ENCODE peak calls at places on chromosomes 11 and 22, in seven cellular contexts. V is kidney, D is BJ, P is nephron progenitor cell, R is ovary, T is transverse colon, F is mesothelial cell of epicardium. I is an unnamed sample.

GRCh38 chr11:60357771-60358170 is 20.6 kb upstream of the MS4A7 start:
- DNase-seq in V (no peak), D (no peak), P (no peak), R (no peak), T (no peak), F (no peak), I (no peak)

GRCh38 chr22:22754961-22755777 is 110.8 kb downstream of the GGTLC2 start:
- DNase-seq in V (peak), D (no peak), P (no peak), R (no peak), T (no peak), F (no peak), I (no peak)

GRCh38 chr11:87020764-87021365 is 16.9 kb upstream of the TMEM135 start:
- DNase-seq in V (no peak), D (no peak), P (no peak), R (no peak), T (no peak), F (no peak), I (no peak)

GRCh38 chr22:19874307-19875060 is 19.8 kb upstream of the GNB1L start:
- DNase-seq in V (peak), D (no peak), P (peak), R (no peak), T (no peak), F (no peak), I (no peak)

GRCh38 chr11:7442588-7443215 is 42.6 kb upstream of the OLFML1 start:
- DNase-seq in V (peak), D (no peak), P (peak), R (peak), T (peak), F (peak), I (no peak)

GRCh38 chr11:48066881-48067800 is 86.8 kb downstream of the PTPRJ start:
- DNase-seq in V (no peak), D (no peak), P (no peak), R (no peak), T (no peak), F (no peak), I (no peak)

GRCh38 chr11:68882391-68882790 is 21.2 kb downstream of the MRPL21 start:
- DNase-seq in V (no peak), D (no peak), P (no peak), R (no peak), T (no peak), F (no peak), I (no peak)

GRCh38 chr22:24026056-24026455 is 15.0 kb downstream of the CABIN1 start:
- DNase-seq in V (no peak), D (no peak), P (no peak), R (no peak), T (no peak), F (no peak), I (no peak)

GRCh38 chr11:69113646-69114340 is 41.9 kb upstream of the SMIM38 start:
- DNase-seq in V (peak), D (no peak), P (no peak), R (no peak), T (no peak), F (no peak), I (no peak)

GRCh38 chr22:30399718-30400117 is 2.9 kb downstream of the SEC14L2 start:
- DNase-seq in V (no peak), D (no peak), P (no peak), R (no peak), T (no peak), F (no peak), I (no peak)

GRCh38 chr11:9759519-9760179 is 95.8 kb downstream of the SWAP70 start:
- DNase-seq in V (peak), D (peak), P (no peak), R (peak), T (peak), F (no peak), I (peak)

GRCh38 chr11:117187007-117187406 is 8.5 kb downstream of the SIDT2 start:
- DNase-seq in V (peak), D (no peak), P (no peak), R (peak), T (no peak), F (no peak), I (no peak)

GRCh38 chr11:1384206-1384965 is 5.3 kb upstream of the BRSK2 start:
- DNase-seq in V (peak), D (no peak), P (no peak), R (no peak), T (no peak), F (no peak), I (no peak)

GRCh38 chr22:25369133-25369532 is 149.7 kb downstream of the CRYBB2 start:
- DNase-seq in V (no peak), D (no peak), P (no peak), R (no peak), T (no peak), F (no peak), I (no peak)

GRCh38 chr11:6315811-6316425 is 4.4 kb downstream of the CAVIN3 start:
- DNase-seq in V (peak), D (no peak), P (peak), R (peak), T (peak), F (peak), I (no peak)

GRCh38 chr11:100939581-100939980 is 190.0 kb downstream of the PGR start:
- DNase-seq in V (no peak), D (no peak), P (no peak), R (no peak), T (no peak), F (no peak), I (no peak)

GRCh38 chr11:36746886-36747710 is 149.1 kb upstream of the RAG2 start:
- DNase-seq in V (peak), D (peak), P (peak), R (peak), T (peak), F (peak), I (peak)

GRCh38 chr22:36359172-36359973 is 28.4 kb downstream of the MYH9 start:
- DNase-seq in V (no peak), D (no peak), P (no peak), R (no peak), T (no peak), F (no peak), I (no peak)

GRCh38 chr11:125464671-125465070 is 31.4 kb downstream of the FEZ1 start:
- DNase-seq in V (no peak), D (no peak), P (no peak), R (no peak), T (no peak), F (no peak), I (no peak)

GRCh38 chr11:69460540-69461257 is 20.8 kb upstream of the LINC01488 start:
- DNase-seq in V (no peak), D (peak), P (no peak), R (no peak), T (no peak), F (no peak), I (no peak)

GRCh38 chr11:44235765-44236201 is 74.2 kb downstream of the ALX4 start:
- DNase-seq in V (no peak), D (no peak), P (peak), R (no peak), T (no peak), F (no peak), I (no peak)

GRCh38 chr22:31134688-31135087 is 5.6 kb downstream of the PLA2G3 start:
- DNase-seq in V (no peak), D (no peak), P (no peak), R (no peak), T (no peak), F (no peak), I (no peak)

GRCh38 chr22:18078329-18079041 is 695 bp downstream of the PEX26 start:
- DNase-seq in V (peak), D (no peak), P (peak), R (no peak), T (peak), F (no peak), I (no peak)

GRCh38 chr11:93728792-93729128 is 12.5 kb downstream of the TAF1D start:
- DNase-seq in V (no peak), D (no peak), P (no peak), R (no peak), T (no peak), F (no peak), I (no peak)

GRCh38 chr22:47697861-47698260 is 935.4 kb downstream of the TBC1D22A start:
- DNase-seq in V (no peak), D (no peak), P (no peak), R (no peak), T (no peak), F (no peak), I (no peak)

GRCh38 chr11:94511932-94512781 is at the start of gene C11orf97:
- DNase-seq in V (peak), D (no peak), P (peak), R (peak), T (peak), F (peak), I (no peak)

GRCh38 chr22:41596776-41597634 is 7.4 kb upstream of the PMM1 start:
- DNase-seq in V (peak), D (no peak), P (peak), R (peak), T (peak), F (peak), I (no peak)
- TF ChIP-seq CTCF in V (peak), D (peak), P (peak), R (peak), T (peak), F (peak), I (peak)

DNA sequence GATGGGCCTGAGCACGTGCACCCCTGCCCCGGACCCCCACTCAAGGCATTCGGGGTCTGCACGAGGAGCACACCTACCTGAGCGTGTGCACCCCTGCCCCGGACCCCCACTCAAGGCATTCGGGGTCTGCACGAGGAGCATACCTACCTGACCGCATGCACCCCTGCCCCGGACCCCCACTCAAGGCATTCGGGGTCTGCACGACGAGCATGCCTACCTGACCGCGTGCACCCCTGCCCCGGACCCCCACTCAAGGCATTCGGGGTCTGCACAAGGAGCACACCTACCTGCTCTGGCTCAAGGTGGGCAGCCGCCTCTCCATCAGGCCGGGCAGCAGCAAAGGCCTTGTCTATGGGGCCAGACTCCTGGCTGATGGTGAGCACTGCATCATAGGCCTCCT is 48.7 kb upstream of the LRRC32 start:
- DNase-seq in V (no peak), D (no peak), P (no peak), R (no peak), T (no peak), F (no peak), I (no peak)
- TF ChIP-seq CTCF in V (no peak), D (no peak), P (no peak), R (no peak), T (no peak), F (no peak), I (no peak)

GRCh38 chr11:46446343-46446751 is 54.8 kb upstream of the CHRM4 start:
- DNase-seq in V (no peak), D (no peak), P (no peak), R (no peak), T (no peak), F (no peak), I (no peak)
- TF ChIP-seq CTCF in V (peak), D (peak), P (no peak), R (no peak), T (no peak), F (no peak), I (peak)

DNA sequence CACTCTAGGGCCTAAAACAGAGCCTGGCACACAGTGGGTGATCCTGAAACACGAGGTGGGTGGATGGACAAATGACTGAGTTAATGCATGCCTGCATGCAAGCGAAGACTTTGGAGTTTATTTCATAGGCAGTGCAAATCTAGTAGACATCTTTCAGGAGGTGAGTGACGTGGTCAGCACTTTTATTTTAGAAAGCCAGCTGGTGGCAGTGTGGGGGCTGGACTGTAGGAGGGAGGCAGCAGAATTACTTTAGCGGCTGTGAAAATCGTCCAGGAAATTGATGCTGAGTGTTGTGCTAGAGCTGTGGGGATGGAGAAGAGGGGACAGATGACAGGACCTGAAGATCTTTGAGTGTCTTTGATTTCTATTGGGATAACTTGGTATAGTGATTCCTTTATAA is 47.1 kb downstream of the BMAL1 start:
- DNase-seq in V (no peak), D (no peak), P (no peak), R (no peak), T (no peak), F (no peak), I (no peak)
- TF ChIP-seq CTCF in V (no peak), D (no peak), P (no peak), R (no peak), T (no peak), F (no peak), I (no peak)

I was measured in AG09319.